ENCODE peak calls at places on chromosomes 4 and X, in seven cellular contexts. V, C, Y, R, O, X and T are unnamed samples.

GRCh38 chrX:24079405-24079804 is 24.6 kb downstream of the EIF2S3 start:
- DNase-seq in C (no peak), R (no peak), O (no peak), X (no peak), V (no peak), Y (no peak), T (no peak)

GRCh38 chrX:9873952-9874351 is 87.7 kb downstream of the SHROOM2 start:
- DNase-seq in C (no peak), V (no peak), O (no peak), Y (peak), X (peak), R (peak), T (no peak)

GRCh38 chr4:188783606-188784157 is 644.4 kb downstream of the TRIML1 start:
- DNase-seq in Y (no peak), R (no peak), C (no peak), X (no peak), V (no peak), O (no peak), T (no peak)

GRCh38 chr4:141350122-141350904 is 129.6 kb downstream of the ZNF330 start:
- DNase-seq in V (no peak), R (no peak), O (peak), Y (peak), X (no peak), C (no peak), T (no peak)

GRCh38 chr4:133154725-133155124 is 5.6 kb downstream of the PCDH10 start:
- DNase-seq in O (no peak), X (peak), R (no peak), Y (no peak), C (no peak), V (no peak), T (no peak)

GRCh38 chr4:71559957-71560541 is 221.2 kb downstream of the SLC4A4 start:
- DNase-seq in R (no peak), C (no peak), V (no peak), Y (no peak), X (no peak), O (no peak), T (no peak)

GRCh38 chr4:26912810-26913209 is 52.2 kb downstream of the STIM2 start:
- DNase-seq in R (no peak), X (no peak), V (no peak), C (no peak), O (no peak), Y (no peak), T (no peak)

GRCh38 chr4:13821522-13821921 is 194.0 kb upstream of the BOD1L1 start:
- DNase-seq in R (no peak), Y (no peak), V (no peak), C (no peak), O (no peak), X (peak), T (no peak)

GRCh38 chr4:40337081-40337480 is 1.9 kb downstream of the CHRNA9 start:
- DNase-seq in V (no peak), C (no peak), Y (no peak), R (no peak), X (no peak), O (no peak), T (no peak)

GRCh38 chr4:623914-624626 is 1.3 kb upstream of the PDE6B start:
- DNase-seq in V (no peak), C (no peak), X (no peak), Y (no peak), R (no peak), O (no peak), T (no peak)

GRCh38 chr4:155208258-155209054 is at the start of gene NPY2R:
- DNase-seq in O (peak), C (no peak), Y (no peak), X (peak), V (no peak), R (no peak), T (no peak)

GRCh38 chrX:38805294-38806053 is 4.2 kb downstream of the MID1IP1 start:
- DNase-seq in Y (peak), O (peak), C (no peak), X (peak), V (peak), R (peak), T (no peak)

GRCh38 chr4:158051401-158052235 is 121.2 kb downstream of the GASK1B start:
- DNase-seq in C (no peak), X (no peak), V (peak), R (peak), O (peak), Y (no peak), T (no peak)

DNA sequence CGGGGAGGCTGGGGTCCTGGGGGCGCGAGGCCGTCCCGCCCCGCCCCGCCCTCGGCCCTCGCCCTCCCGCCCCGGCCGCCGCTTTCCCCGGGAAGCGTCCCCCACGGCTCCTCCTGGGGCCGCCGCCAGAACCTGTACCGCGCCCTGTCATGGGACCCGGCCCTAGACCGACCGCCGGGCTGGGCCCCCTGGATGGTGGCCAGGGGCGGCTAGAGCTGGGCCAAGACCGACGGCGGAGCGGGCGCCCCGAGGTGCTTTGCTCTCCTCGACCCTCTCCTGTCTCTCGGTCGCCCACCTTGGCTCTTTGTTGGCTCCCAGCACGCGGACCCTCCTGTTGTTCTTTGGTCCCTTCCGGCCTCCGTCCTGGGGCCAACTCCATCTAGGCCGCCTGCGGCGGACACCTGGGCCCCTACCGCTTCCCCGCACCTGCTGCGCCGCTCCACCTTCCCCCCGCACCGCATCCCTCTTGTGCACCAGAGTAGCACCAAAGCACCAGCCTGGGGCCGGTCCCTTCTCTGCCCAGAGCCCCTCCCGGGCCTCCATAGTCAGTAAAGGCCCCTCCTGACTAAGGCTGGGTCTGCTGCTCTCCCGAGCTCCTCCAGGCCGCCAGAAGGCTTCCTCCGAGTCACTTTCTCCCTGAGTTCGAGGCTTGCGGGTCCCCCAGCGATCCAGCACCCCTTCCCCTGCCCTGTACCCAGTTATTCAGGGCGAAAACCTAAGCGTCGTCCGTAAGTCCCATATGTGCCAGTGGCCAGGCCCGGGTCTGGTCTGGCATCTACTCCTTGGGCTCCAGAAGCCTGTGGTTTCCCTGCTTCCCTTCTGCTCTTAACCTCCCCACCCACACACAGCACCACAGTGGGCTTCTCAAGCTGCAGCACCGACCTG is 587 bp downstream of the TACC3 start:
- DNase-seq in X (no peak), Y (no peak), O (no peak), R (no peak), V (no peak), C (no peak), T (no peak)
- TF ChIP-seq POLR2A in X (no peak), Y (no peak), O (no peak), R (no peak), V (no peak), C (no peak), T (no peak)

GRCh38 chrX:103311401-103311785 is 603 bp upstream of the BEX2 start:
- DNase-seq in V (no peak), R (no peak), O (no peak), Y (no peak), X (no peak), C (no peak), T (no peak)

GRCh38 chrX:103309860-103310591 is 764 bp downstream of the BEX2 start:
- DNase-seq in V (no peak), O (no peak), R (no peak), Y (no peak), C (no peak), X (no peak), T (no peak)

DNA sequence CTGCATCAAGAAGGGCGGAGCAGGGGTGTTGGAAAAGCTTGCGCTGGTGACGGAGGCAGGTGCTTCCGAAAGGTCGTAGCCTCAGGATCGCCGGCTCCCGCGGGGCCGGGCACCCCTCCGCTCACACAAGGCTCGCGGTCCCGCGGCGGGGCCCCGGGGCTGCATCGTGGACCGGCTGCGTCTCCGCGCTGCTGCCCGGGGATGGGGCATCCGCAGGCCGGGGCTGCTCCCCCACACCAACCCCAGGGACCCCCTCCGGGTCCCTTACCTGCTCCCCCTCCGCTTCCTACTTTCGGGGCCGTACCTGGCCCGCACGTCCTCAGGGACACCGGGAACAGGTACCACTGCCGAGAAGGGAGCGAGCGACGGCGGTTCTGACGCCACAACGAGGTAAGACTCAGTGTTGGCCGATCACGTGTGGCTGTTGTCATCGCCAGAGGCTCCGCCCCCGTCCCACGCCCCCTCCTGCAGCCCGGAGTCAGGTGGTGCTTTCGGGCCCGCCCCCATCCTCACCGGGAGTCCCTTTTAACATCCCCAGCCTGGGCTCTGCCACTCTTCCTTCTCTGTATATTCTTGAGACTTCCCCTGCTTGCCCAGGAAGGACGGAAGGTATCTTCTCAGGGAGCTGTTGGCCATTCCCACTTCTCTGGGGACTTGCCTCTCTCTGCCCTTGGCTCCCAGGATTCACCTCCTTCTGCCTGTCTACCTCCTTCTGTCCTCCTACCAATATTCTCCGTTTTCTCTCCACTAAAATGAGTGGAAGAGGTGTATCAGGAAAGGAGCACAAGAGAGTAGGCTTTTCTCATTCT is at the start of gene BEX2:
- DNase-seq in O (peak), V (peak), X (peak), C (no peak), Y (peak), R (peak), T (no peak)
- TF ChIP-seq POLR2A in O (no peak), V (peak), X (peak), C (no peak), Y (no peak), R (no peak), T (no peak)

DNA sequence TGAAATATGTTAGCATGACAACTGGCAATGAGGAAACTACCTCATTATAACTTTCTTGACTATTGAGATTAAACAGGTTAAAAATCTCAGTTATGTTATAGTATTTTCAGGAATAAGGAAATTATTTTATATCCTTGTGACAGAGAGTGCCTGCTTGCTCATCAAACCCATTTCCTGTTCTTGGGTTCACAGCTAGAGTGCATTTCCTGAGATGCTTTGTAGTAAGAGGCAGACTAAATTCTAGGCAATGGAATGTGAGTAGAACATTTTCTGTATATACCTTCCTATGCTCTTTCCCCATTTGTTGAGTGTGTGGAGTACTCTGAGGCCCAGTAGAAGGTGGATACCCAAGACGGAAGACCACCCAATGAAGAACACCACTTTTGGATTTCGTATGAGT is 96.9 kb upstream of the CASK start:
- DNase-seq in X (no peak), V (no peak), Y (no peak), R (no peak), O (no peak), C (no peak), T (no peak)
- TF ChIP-seq POLR2A in X (no peak), V (no peak), Y (no peak), R (no peak), O (no peak), C (no peak), T (no peak)

DNA sequence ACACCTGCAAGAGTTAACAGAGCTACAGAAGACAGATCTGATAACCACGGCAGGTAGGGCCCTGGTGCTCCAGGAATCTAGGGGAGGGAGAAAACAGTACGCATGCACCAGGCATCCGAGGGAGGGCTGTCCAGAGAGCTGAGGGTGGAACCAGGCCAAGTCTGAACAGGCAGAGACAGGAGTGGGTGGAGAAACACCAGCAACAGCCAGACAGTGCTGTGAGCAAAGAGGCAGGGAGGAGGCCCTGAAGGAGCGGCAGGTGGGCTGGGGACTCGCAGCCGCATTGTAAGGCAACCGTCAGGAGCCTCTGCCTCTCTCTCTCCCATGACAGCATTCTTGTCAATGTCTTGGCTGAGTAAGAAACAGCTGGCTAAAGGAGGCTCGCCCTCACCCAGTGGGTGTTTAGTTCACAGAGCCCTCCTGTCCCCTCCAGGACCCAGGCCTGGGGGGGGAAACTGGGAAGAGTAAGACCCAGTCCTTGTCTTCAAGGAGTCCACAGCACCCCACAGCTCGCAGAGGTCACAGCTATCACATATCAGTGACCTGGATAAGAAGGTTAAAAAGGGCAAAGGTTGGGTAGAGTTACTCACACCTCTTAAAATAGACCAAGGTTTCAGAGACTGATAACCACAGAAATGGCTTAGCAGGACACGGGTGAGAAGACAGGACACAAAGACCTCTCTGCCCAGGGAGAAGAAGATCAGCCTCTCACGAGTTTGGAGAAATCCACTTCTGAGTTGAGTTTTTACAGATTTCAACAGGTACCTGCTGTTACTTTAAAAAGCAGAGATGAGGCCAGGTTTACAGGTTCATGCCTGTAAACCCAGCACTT is 10.5 kb downstream of the ACSL1 start:
- DNase-seq in V (peak), X (peak), O (peak), Y (peak), R (peak), C (no peak), T (no peak)
- TF ChIP-seq POLR2A in V (no peak), X (no peak), O (no peak), Y (no peak), R (no peak), C (no peak), T (no peak)

GRCh38 chr4:1690698-1691097 is 6.6 kb upstream of the FAM53A start:
- DNase-seq in Y (no peak), C (no peak), V (no peak), R (no peak), O (peak), X (no peak), T (no peak)
- TF ChIP-seq POLR2A in Y (no peak), C (no peak), V (no peak), R (no peak), O (no peak), X (no peak), T (no peak)

DNA sequence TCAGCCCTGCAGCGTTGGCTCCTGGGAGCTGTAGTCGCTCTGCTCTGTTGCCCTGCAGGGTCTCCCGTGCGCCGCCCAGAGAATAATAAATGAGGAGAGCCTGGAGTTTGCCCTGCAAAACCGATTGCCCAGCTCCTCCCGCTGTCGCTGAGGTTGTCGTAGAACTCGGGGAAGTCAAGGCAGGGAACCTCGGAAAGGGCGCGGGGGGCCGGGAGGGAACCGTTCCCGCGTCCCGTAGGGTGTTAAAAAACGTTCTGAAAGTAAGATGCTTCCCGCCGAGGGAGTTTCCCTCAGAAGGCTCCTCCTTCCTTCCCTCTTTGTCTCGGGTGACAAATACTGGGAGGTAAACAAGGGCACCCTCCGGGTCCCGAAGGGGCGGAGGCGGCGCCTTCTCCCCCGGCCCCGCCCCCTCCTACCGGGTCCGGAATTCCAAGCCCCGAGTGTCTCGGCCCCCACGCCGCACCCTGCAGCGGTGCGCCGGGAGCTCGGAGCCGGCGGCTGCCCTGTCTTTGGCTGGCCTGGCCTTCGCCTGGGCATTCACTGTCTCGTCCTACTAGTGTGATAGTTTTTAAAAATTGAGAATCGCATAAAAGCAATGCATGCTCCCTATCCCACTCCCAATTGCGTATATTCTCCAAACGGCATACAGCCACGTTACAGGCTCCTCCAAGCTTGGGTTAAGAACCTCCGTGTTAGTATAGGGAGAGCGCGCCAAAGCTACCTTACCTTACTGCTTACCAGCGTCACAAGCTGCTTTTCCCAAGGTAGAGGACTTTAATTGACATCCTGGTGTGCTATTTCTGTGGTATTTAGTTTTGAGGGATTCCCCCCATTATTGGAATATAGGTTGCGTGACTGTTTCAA is 965 bp upstream of the HMGB2 start:
- DNase-seq in Y (peak), R (peak), O (peak), V (no peak), C (no peak), X (peak), T (no peak)
- TF ChIP-seq POLR2A in Y (no peak), R (no peak), O (no peak), V (peak), C (no peak), X (no peak), T (peak)